ENCODE peak calls at places on chromosomes 2 and 18, in five cellular contexts. M is upper lobe of right lung, O is body of pancreas, T is mucosa of descending colon, G is astrocyte of the spinal cord. F is an unnamed sample.
A peak's percentile ranks its signal among the peaks of the same experiment; 100 is the strongest.

GRCh38 chr2:95799892-95800291 is 191.7 kb downstream of the ANKRD36C start:
- DNase-seq in O (no peak), M (no peak), T (no peak), G (no peak), F (peak; percentile 35)

GRCh38 chr2:233445152-233445830 is 91.0 kb downstream of the DGKD start:
- DNase-seq in G (no peak), T (no peak), M (peak; percentile 38), O (no peak), F (peak; percentile 25)

GRCh38 chr18:23151414-23152099 is 16.3 kb downstream of the CABLES1 start:
- DNase-seq in T (no peak), M (no peak), O (no peak), G (no peak), F (no peak)

GRCh38 chr18:449374-449773 is 51.1 kb downstream of the COLEC12 start:
- DNase-seq in G (no peak), O (peak; percentile 88), M (peak; percentile 77), T (no peak), F (peak; percentile 64)

GRCh38 chr2:98805412-98806265 is 74.7 kb upstream of the MGAT4A start:
- DNase-seq in M (peak; percentile 72), T (no peak), O (peak; percentile 28), G (peak; percentile 21), F (peak; percentile 63)

GRCh38 chr2:177148477-177149154 is 64.0 kb upstream of the HNRNPA3 start:
- DNase-seq in T (peak; percentile 63), M (peak; percentile 80), G (peak; percentile 73), O (peak; percentile 79), F (peak; percentile 76)

GRCh38 chr2:96866586-96866985 is 3.3 kb downstream of the SEMA4C start:
- DNase-seq in G (no peak), M (no peak), O (no peak), T (no peak), F (no peak)

GRCh38 chr18:58580078-58580477 is 48.8 kb downstream of the ALPK2 start:
- DNase-seq in O (no peak), T (no peak), M (no peak), G (peak; percentile 29), F (no peak)

GRCh38 chr2:62292190-62292589 is 96.3 kb downstream of the B3GNT2 start:
- DNase-seq in G (peak; percentile 47), O (peak; percentile 72), T (no peak), M (no peak), F (no peak)

GRCh38 chr2:3606370-3607124 is 11.6 kb downstream of the COLEC11 start:
- DNase-seq in G (no peak), M (peak; percentile 66), O (no peak), T (peak; percentile 56), F (no peak)

GRCh38 chr2:238351315-238351714 is 31.0 kb downstream of the TRAF3IP1 start:
- DNase-seq in M (no peak), G (no peak), T (no peak), O (peak; percentile 69), F (no peak)

GRCh38 chr2:22829806-22830205 is 555.2 kb upstream of the KLHL29 start:
- DNase-seq in G (no peak), O (no peak), M (no peak), T (no peak), F (no peak)

GRCh38 chr18:45547910-45548309 is 67.4 kb upstream of the SLC14A2 start:
- DNase-seq in T (no peak), M (no peak), O (no peak), G (no peak), F (no peak)

GRCh38 chr2:228600265-228600664 is 418.8 kb upstream of the SPHKAP start:
- DNase-seq in O (no peak), M (no peak), G (peak; percentile 79), T (no peak), F (no peak)

GRCh38 chr2:178268435-178268834 is 74.1 kb downstream of the OSBPL6 start:
- DNase-seq in G (no peak), O (no peak), T (no peak), M (no peak), F (no peak)

GRCh38 chr2:111950241-111950640 is 51.8 kb downstream of the MERTK start:
- DNase-seq in T (no peak), G (no peak), O (no peak), M (no peak), F (no peak)

GRCh38 chr2:69031466-69031865 is 18.5 kb downstream of the ANTXR1 start:
- DNase-seq in G (no peak), O (no peak), M (no peak), T (no peak), F (no peak)

GRCh38 chr2:161782615-161783014 is 158.4 kb downstream of the SLC4A10 start:
- DNase-seq in M (no peak), G (no peak), T (no peak), O (no peak), F (no peak)

GRCh38 chr2:221810216-221810615 is 238.1 kb upstream of the EPHA4 start:
- DNase-seq in M (no peak), T (no peak), G (no peak), O (no peak), F (no peak)

GRCh38 chr18:9086624-9087023 is 15.9 kb upstream of the NDUFV2 start:
- DNase-seq in M (no peak), O (no peak), T (no peak), G (no peak), F (no peak)

GRCh38 chr2:204625135-204625534 is 79.9 kb downstream of the PARD3B start:
- DNase-seq in O (no peak), T (no peak), M (no peak), G (no peak), F (no peak)

GRCh38 chr18:50839996-50840395 is 20.2 kb upstream of the MRO start:
- DNase-seq in M (no peak), O (no peak), G (no peak), T (no peak), F (no peak)

GRCh38 chr18:34660572-34660971 is 49.5 kb upstream of the DTNA start:
- DNase-seq in M (no peak), G (no peak), T (no peak), O (no peak), F (no peak)

GRCh38 chr2:219071189-219071816 is 10.6 kb upstream of the IHH start:
- DNase-seq in O (no peak), T (no peak), M (no peak), G (no peak), F (no peak)

GRCh38 chr2:190199109-190199508 is 120.5 kb downstream of the HIBCH start:
- DNase-seq in O (no peak), T (no peak), M (no peak), G (no peak), F (no peak)

GRCh38 chr2:238263204-238264071 is 23.6 kb upstream of the HES6 start:
- DNase-seq in G (peak; percentile 94), M (peak; percentile 94), T (peak; percentile 91), O (peak; percentile 95), F (peak; percentile 92)

GRCh38 chr18:77118256-77119090 is 14.1 kb downstream of the MBP start:
- DNase-seq in G (no peak), M (no peak), T (no peak), O (no peak), F (no peak)

GRCh38 chr18:11857177-11857887 is 6.1 kb downstream of the CHMP1B start:
- DNase-seq in M (no peak), G (peak; percentile 100), T (peak; percentile 81), O (peak; percentile 36), F (no peak)

GRCh38 chr2:147197754-147198153 is 647.1 kb upstream of the ACVR2A start:
- DNase-seq in G (no peak), O (no peak), M (no peak), T (no peak), F (no peak)

GRCh38 chr2:85826990-85827878 is 61.6 kb downstream of the ST3GAL5 start:
- DNase-seq in T (peak; percentile 69), G (peak; percentile 53), M (peak; percentile 87), O (peak; percentile 86), F (peak; percentile 83)

GRCh38 chr18:52452427-52452826 is 112.4 kb downstream of the DCC start:
- DNase-seq in T (no peak), M (no peak), G (no peak), O (no peak), F (no peak)

GRCh38 chr2:34408100-34408499 is 809.0 kb upstream of the FAM98A start:
- DNase-seq in G (peak; percentile 10), O (no peak), M (no peak), T (no peak), F (no peak)

GRCh38 chr2:214593723-214594122 is 182.9 kb downstream of the VWC2L start:
- DNase-seq in O (peak; percentile 22), G (peak; percentile 94), M (no peak), T (no peak), F (no peak)

GRCh38 chr2:193963472-193964119 is 1693.4 kb upstream of the SLC39A10 start:
- DNase-seq in M (no peak), T (no peak), G (peak; percentile 71), O (peak; percentile 4), F (no peak)
- TF ChIP-seq CTCF in M (peak; percentile 21), T (no peak), G (peak; percentile 68), O (peak; percentile 21), F (no peak)

DNA sequence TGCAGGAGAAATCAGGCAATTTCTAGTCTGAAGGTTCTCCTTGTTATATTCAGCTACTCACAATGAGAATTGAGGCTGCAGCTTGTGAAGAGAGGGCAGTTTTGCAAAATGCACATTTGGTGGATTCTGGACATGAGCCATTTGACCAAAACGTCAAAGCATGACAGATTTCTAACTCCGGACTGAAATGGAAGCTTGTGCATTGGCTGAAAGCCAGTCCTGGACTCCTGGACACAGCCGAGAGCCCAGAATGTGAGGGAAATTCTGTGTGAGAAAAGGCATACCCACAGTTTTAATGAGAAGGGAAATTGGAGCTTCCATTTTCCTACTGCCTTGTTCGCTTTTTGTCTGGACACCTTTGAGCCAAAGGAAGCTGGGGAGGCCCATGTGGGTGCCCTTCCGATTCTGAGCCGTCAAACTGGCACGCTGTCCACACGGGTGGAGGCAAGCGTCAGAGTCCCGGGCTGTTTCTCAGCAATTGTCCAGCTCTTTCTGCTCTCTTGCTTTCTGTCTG is 23.7 kb upstream of the ROCK2 start:
- DNase-seq in G (no peak), M (no peak), T (no peak), O (peak; percentile 19), F (no peak)
- H3K4me3 ChIP-seq in G (no peak overlapping the region), M (peak overlapping the region; percentile 17), T (no peak overlapping the region), O (no peak overlapping the region), F (peak overlapping the region; percentile 25)

GRCh38 chr2:101251844-101252407 is 760 bp upstream of the CNOT11 start:
- DNase-seq in O (peak; percentile 80), G (no peak), M (no peak), T (no peak), F (no peak)
- TF ChIP-seq CTCF in O (peak; percentile 85), G (peak; percentile 10), M (peak; percentile 28), T (peak; percentile 6), F (peak; percentile 42)

GRCh38 chr2:24659862-24660261 is 133.3 kb downstream of the PTRHD1 start:
- DNase-seq in O (no peak), G (no peak), M (no peak), T (no peak), F (no peak)

GRCh38 chr2:24657818-24658217 is 135.4 kb downstream of the PTRHD1 start:
- DNase-seq in O (no peak), M (no peak), T (no peak), G (no peak), F (no peak)

DNA sequence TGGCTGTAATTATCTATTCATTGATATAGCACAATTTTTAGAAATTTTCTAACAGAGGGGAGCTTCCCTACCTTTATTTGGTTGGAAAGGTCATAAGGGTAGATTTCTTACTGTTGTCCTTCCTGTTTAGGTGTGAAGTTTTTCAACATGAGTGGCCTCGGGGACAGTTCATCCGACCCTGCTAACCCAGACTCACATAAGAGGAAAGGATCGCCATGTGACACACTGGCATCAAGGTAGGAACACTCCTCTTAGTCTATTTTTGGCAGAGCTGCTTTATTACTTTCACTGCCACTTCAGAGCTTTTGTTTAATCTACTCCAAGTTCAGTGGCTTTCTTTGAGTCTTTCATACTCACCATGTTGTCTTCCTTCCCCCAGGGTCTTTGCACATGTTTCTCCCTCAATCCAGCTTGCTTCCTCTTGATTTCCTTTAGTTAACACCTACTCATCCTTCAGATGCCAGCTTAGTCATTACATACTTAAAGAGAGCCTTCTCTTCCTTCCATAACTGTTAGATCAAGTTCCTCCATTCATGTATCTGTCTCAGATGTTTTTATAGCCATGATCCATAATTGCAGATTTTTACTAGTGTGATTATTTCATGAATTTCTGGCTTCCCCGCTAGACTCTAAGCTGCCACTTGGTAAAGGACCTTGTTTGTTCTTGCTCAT is 134.5 kb downstream of the PTRHD1 start:
- DNase-seq in O (no peak), M (no peak), T (no peak), G (no peak), F (no peak)
- H3K4me3 ChIP-seq in O (no peak overlapping the region), M (no peak overlapping the region), T (no peak overlapping the region), G (no peak overlapping the region), F (no peak overlapping the region)